ENCODE peak calls at places on chromosomes 3 and 15, in six cellular contexts. M is naive thymus-derived CD4-positive, alpha-beta T cell; N is uterus; Q is lower lobe of right lung; R is upper lobe of right lung; I is cardiac muscle cell. W is an unnamed sample.

GRCh38 chr3:167940241-167940640 is 155.5 kb downstream of the GOLIM4 start:
- DNase-seq in I (peak; percentile 9), R (no peak), M (no peak), N (no peak), Q (no peak), W (no peak)

GRCh38 chr3:189355115-189355480 is 183.3 kb downstream of the TPRG1 start:
- DNase-seq in Q (no peak), M (no peak), R (no peak), N (no peak), I (no peak), W (no peak)

GRCh38 chr3:130820976-130821375 is 72.9 kb upstream of the ATP2C1 start:
- DNase-seq in Q (peak; percentile 57), I (peak; percentile 79), N (no peak), R (no peak), M (no peak), W (no peak)

GRCh38 chr3:163368168-163368567 is 1710.1 kb downstream of the SI start:
- DNase-seq in M (no peak), I (no peak), N (no peak), Q (no peak), R (no peak), W (no peak)

GRCh38 chr3:126180477-126181397 is at the start of gene ALDH1L1:
- DNase-seq in I (peak; percentile 93), N (peak; percentile 86), Q (peak; percentile 65), R (peak; percentile 80), M (no peak), W (peak; percentile 90)

GRCh38 chr3:132290833-132291232 is 26.4 kb upstream of the ACP3 start:
- DNase-seq in Q (no peak), M (no peak), I (peak; percentile 85), R (no peak), N (no peak), W (no peak)

GRCh38 chr15:75178171-75178937 is 23.3 kb upstream of the C15orf39 start:
- DNase-seq in Q (peak; percentile 81), I (no peak), R (peak; percentile 84), M (no peak), N (peak; percentile 63), W (peak; percentile 85)

GRCh38 chr3:151468284-151468917 is 7.5 kb upstream of the IGSF10 start:
- DNase-seq in Q (no peak), N (no peak), M (peak; percentile 18), I (peak; percentile 80), R (no peak), W (no peak)

GRCh38 chr3:50138266-50139230 is 16.6 kb upstream of the SEMA3F start:
- DNase-seq in M (no peak), Q (no peak), N (no peak), I (peak; percentile 66), R (no peak), W (no peak)

GRCh38 chr15:101176625-101177024 is 75.2 kb downstream of the CHSY1 start:
- DNase-seq in R (no peak), Q (no peak), I (peak; percentile 81), N (no peak), M (no peak), W (no peak)

GRCh38 chr3:119292666-119293065 is 1.5 kb upstream of the ARHGAP31 start:
- DNase-seq in N (no peak), R (no peak), M (peak; percentile 46), I (no peak), Q (no peak), W (no peak)

GRCh38 chr3:174125267-174125844 is 727.8 kb downstream of the NLGN1 start:
- DNase-seq in R (no peak), N (no peak), Q (no peak), M (no peak), I (peak; percentile 30), W (no peak)

GRCh38 chr3:32406481-32407408 is 15.1 kb downstream of the CMTM7 start:
- DNase-seq in Q (no peak), R (no peak), I (no peak), N (no peak), M (no peak), W (no peak)

GRCh38 chr3:25045291-25045690 is 382.8 kb upstream of the RARB start:
- DNase-seq in N (no peak), R (no peak), I (peak; percentile 34), Q (no peak), M (no peak), W (no peak)

GRCh38 chr3:106929081-106929480 is 448.2 kb upstream of the CCDC54 start:
- DNase-seq in M (no peak), I (no peak), Q (no peak), R (no peak), N (no peak), W (no peak)

GRCh38 chr3:55128201-55128870 is 200.5 kb upstream of the LRTM1 start:
- DNase-seq in R (no peak), I (peak; percentile 63), M (no peak), N (no peak), Q (no peak), W (no peak)

GRCh38 chr3:42387802-42388651 is 22.4 kb downstream of the LYZL4 start:
- DNase-seq in Q (no peak), M (peak; percentile 37), R (no peak), N (no peak), I (no peak), W (no peak)

GRCh38 chr3:160060409-160061027 is 71.9 kb downstream of the IL12A start:
- DNase-seq in N (no peak), Q (no peak), R (no peak), M (no peak), I (no peak), W (peak; percentile 65)

GRCh38 chr3:28935141-28935540 is 345.7 kb upstream of the RBMS3 start:
- DNase-seq in Q (no peak), M (no peak), N (no peak), R (no peak), I (no peak), W (no peak)

GRCh38 chr3:128385080-128385832 is 81.4 kb downstream of the DNAJB8 start:
- DNase-seq in R (peak; percentile 77), I (peak; percentile 90), Q (peak; percentile 67), M (no peak), N (peak; percentile 82), W (peak; percentile 89)

GRCh38 chr3:194874206-194874605 is 188.5 kb downstream of the FAM43A start:
- DNase-seq in N (no peak), Q (no peak), R (no peak), I (no peak), M (no peak), W (no peak)

GRCh38 chr3:4207672-4208071 is 95.5 kb upstream of the SETMAR start:
- DNase-seq in I (no peak), M (no peak), N (no peak), R (no peak), Q (no peak), W (no peak)

GRCh38 chr15:50148362-50148963 is 29.4 kb upstream of the ATP8B4 start:
- DNase-seq in N (no peak), R (no peak), M (no peak), Q (no peak), I (peak; percentile 87), W (no peak)

GRCh38 chr3:50139718-50140423 is 15.3 kb upstream of the SEMA3F start:
- DNase-seq in R (no peak), I (no peak), N (no peak), Q (no peak), M (no peak), W (no peak)

GRCh38 chr15:47485419-47485818 is 231.9 kb upstream of the SEMA6D start:
- DNase-seq in R (no peak), N (no peak), Q (no peak), I (no peak), M (no peak), W (no peak)

GRCh38 chr15:70066422-70066821 is 31.3 kb downstream of the TLE3 start:
- DNase-seq in R (no peak), M (no peak), I (no peak), N (no peak), Q (no peak), W (no peak)
- H3K36me3 ChIP-seq in R (peaks cover 94% of the 10 kb centered on the region), M (peaks cover 21% of the 10 kb centered on the region), I (peaks cover 6% of the 10 kb centered on the region), N (no peaks in the 10 kb centered on the region), Q (peaks cover 98% of the 10 kb centered on the region), W (peaks cover 27% of the 10 kb centered on the region)

GRCh38 chr3:183734750-183735284 is 37.2 kb downstream of the YEATS2 start:
- DNase-seq in Q (no peak), M (no peak), R (no peak), I (peak; percentile 6), N (no peak), W (no peak)

GRCh38 chr3:183728204-183728603 is 30.6 kb downstream of the YEATS2 start:
- DNase-seq in Q (no peak), N (no peak), R (no peak), M (no peak), I (no peak), W (no peak)

GRCh38 chr3:183730361-183730760 is 32.8 kb downstream of the YEATS2 start:
- DNase-seq in R (no peak), Q (no peak), I (no peak), M (no peak), N (no peak), W (no peak)

GRCh38 chr3:183731611-183732010 is 34.0 kb downstream of the YEATS2 start:
- DNase-seq in R (no peak), Q (no peak), M (no peak), I (no peak), N (no peak), W (no peak)

DNA sequence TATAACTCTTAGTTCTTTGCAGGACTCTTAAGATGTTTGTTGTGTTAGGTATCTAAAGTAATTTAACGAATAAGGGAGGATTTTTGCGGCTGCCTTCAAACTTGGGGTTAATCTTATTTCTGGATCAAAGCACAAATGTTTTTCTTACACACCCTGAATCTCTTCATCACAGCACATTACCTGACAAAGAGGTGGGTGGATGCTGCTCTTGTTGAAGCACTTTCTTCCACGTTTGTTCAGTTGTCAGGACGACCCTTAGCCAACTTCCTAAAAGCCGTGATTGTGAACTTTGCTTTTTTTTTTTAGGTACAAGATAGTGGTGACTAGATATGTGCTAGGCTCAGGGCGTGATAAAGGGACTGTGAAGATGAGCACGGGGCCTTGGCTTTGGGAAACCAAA is 36.0 kb downstream of the YEATS2 start:
- DNase-seq in Q (no peak), R (no peak), N (no peak), I (no peak), M (no peak), W (no peak)
- H3K36me3 ChIP-seq in Q (peaks cover 91% of the 10 kb centered on the region), R (peaks cover 81% of the 10 kb centered on the region), N (no peaks in the 10 kb centered on the region), I (peaks cover 31% of the 10 kb centered on the region), M (no peaks in the 10 kb centered on the region), W (no peaks in the 10 kb centered on the region)

GRCh38 chr15:29428925-29429573 is 159.4 kb upstream of the NSMCE3 start:
- DNase-seq in I (no peak), N (no peak), M (no peak), Q (no peak), R (no peak), W (no peak)
- H3K36me3 ChIP-seq in I (no peaks in the 10 kb centered on the region), N (no peaks in the 10 kb centered on the region), M (no peaks in the 10 kb centered on the region), Q (no peaks in the 10 kb centered on the region), R (no peaks in the 10 kb centered on the region), W (no peaks in the 10 kb centered on the region)

GRCh38 chr15:68790910-68791309 is 29.8 kb downstream of the ANP32A start:
- DNase-seq in N (no peak), I (no peak), M (no peak), R (no peak), Q (no peak), W (no peak)

GRCh38 chr15:68791431-68792283 is 29.0 kb downstream of the ANP32A start:
- DNase-seq in M (peak; percentile 67), I (no peak), R (no peak), N (no peak), Q (no peak), W (no peak)

GRCh38 chr15:68789041-68789920 is 31.4 kb downstream of the ANP32A start:
- DNase-seq in I (no peak), Q (no peak), R (no peak), M (no peak), N (no peak), W (no peak)

GRCh38 chr15:68788265-68788624 is 32.5 kb downstream of the ANP32A start:
- DNase-seq in N (no peak), I (no peak), M (no peak), R (no peak), Q (no peak), W (no peak)

GRCh38 chr15:68789921-68790575 is 30.6 kb downstream of the ANP32A start:
- DNase-seq in M (no peak), R (no peak), Q (no peak), I (peak; percentile 58), N (no peak), W (no peak)
- H3K36me3 ChIP-seq in M (no peaks in the 10 kb centered on the region), R (peaks cover 19% of the 10 kb centered on the region), Q (peaks cover 27% of the 10 kb centered on the region), I (peaks cover 11% of the 10 kb centered on the region), N (no peaks in the 10 kb centered on the region), W (no peaks in the 10 kb centered on the region)

W was measured in kidney.